ENCODE peak calls at places on chromosomes 2 and 18, in six cellular contexts. One of them, this sample, is unnamed.

GRCh38 chr2:125073440-125073839 is 1048.4 kb downstream of the CNTNAP5 start:
- DNase-seq in BJ: no peak
- DNase-seq in foreskin fibroblast: no peak
- DNase-seq in CD8-positive, alpha-beta T cell: no peak
- DNase-seq in cardiac muscle cell: no peak
- DNase-seq in K562: no peak
- DNase-seq in this sample: no peak

GRCh38 chr2:69677914-69678313 is 34.4 kb upstream of the AAK1 start:
- DNase-seq in BJ: no peak
- DNase-seq in foreskin fibroblast: no peak
- DNase-seq in CD8-positive, alpha-beta T cell: no peak
- DNase-seq in cardiac muscle cell: no peak
- DNase-seq in K562: no peak
- DNase-seq in this sample: no peak

GRCh38 chr2:102848366-102848839 is 86.6 kb downstream of the TMEM182 start:
- DNase-seq in BJ: no peak
- DNase-seq in foreskin fibroblast: no peak
- DNase-seq in CD8-positive, alpha-beta T cell: no peak
- DNase-seq in cardiac muscle cell: peak
- DNase-seq in K562: peak
- DNase-seq in this sample: no peak

GRCh38 chr2:154447727-154448418 is 250.6 kb upstream of the KCNJ3 start:
- DNase-seq in BJ: no peak
- DNase-seq in foreskin fibroblast: no peak
- DNase-seq in CD8-positive, alpha-beta T cell: no peak
- DNase-seq in cardiac muscle cell: no peak
- DNase-seq in K562: no peak
- DNase-seq in this sample: no peak

GRCh38 chr2:26696352-26696816 is 3.9 kb downstream of the KCNK3 start:
- DNase-seq in BJ: peak
- DNase-seq in foreskin fibroblast: peak
- DNase-seq in CD8-positive, alpha-beta T cell: no peak
- DNase-seq in cardiac muscle cell: peak
- DNase-seq in K562: no peak
- DNase-seq in this sample: peak

GRCh38 chr18:76493213-76494107 is 1.6 kb downstream of the ZNF516 start:
- DNase-seq in BJ: no peak
- DNase-seq in foreskin fibroblast: peak
- DNase-seq in CD8-positive, alpha-beta T cell: no peak
- DNase-seq in cardiac muscle cell: peak
- DNase-seq in K562: peak
- DNase-seq in this sample: no peak

GRCh38 chr2:32479224-32479623 is 122.4 kb downstream of the BIRC6 start:
- DNase-seq in BJ: peak
- DNase-seq in foreskin fibroblast: peak
- DNase-seq in CD8-positive, alpha-beta T cell: no peak
- DNase-seq in cardiac muscle cell: peak
- DNase-seq in K562: peak
- DNase-seq in this sample: no peak

GRCh38 chr2:119293900-119294299 is 70.3 kb downstream of the STEAP3 start:
- DNase-seq in BJ: no peak
- DNase-seq in foreskin fibroblast: no peak
- DNase-seq in CD8-positive, alpha-beta T cell: no peak
- DNase-seq in cardiac muscle cell: no peak
- DNase-seq in K562: no peak
- DNase-seq in this sample: no peak

GRCh38 chr2:26292646-26293045 is 47.9 kb downstream of the HADHB start:
- DNase-seq in BJ: no peak
- DNase-seq in foreskin fibroblast: peak
- DNase-seq in CD8-positive, alpha-beta T cell: no peak
- DNase-seq in cardiac muscle cell: peak
- DNase-seq in K562: peak
- DNase-seq in this sample: no peak

GRCh38 chr2:129827251-129827894 is 152.1 kb upstream of the RAB6C start:
- DNase-seq in BJ: no peak
- DNase-seq in foreskin fibroblast: no peak
- DNase-seq in CD8-positive, alpha-beta T cell: no peak
- DNase-seq in cardiac muscle cell: no peak
- DNase-seq in K562: peak
- DNase-seq in this sample: no peak

GRCh38 chr2:38720613-38721241 is 30.4 kb downstream of the SRSF7 start:
- DNase-seq in BJ: peak
- DNase-seq in foreskin fibroblast: peak
- DNase-seq in CD8-positive, alpha-beta T cell: no peak
- DNase-seq in cardiac muscle cell: peak
- DNase-seq in K562: peak
- DNase-seq in this sample: peak

GRCh38 chr2:235274010-235274409 is 219.8 kb upstream of the AGAP1 start:
- DNase-seq in BJ: no peak
- DNase-seq in foreskin fibroblast: no peak
- DNase-seq in CD8-positive, alpha-beta T cell: no peak
- DNase-seq in cardiac muscle cell: no peak
- DNase-seq in K562: no peak
- DNase-seq in this sample: no peak

DNA sequence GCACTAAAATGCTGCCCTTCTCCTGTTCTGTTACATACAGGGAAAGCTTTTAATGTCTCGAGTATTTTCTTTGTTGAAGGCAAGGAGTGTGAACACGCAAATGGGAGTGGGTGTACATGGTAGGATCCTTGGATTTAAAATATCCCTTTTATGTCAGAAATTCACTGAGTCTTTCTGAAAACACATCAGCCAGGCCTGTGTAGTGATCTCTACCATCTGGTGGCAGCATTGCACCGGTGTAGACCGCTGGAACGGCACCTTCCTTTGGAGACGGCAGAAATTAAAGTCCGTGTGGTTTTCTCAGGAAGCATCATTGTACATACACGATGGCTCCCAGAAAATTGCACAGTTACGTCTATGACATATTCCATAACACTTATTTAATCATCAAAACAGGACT is 515.8 kb downstream of the GALR1 start:
- DNase-seq in BJ: no peak
- DNase-seq in foreskin fibroblast: no peak
- DNase-seq in CD8-positive, alpha-beta T cell: no peak
- DNase-seq in cardiac muscle cell: peak
- DNase-seq in K562: peak
- DNase-seq in this sample: no peak
- TF ChIP-seq CTCF in BJ: no peak
- TF ChIP-seq CTCF in foreskin fibroblast: no peak
- TF ChIP-seq CTCF in CD8-positive, alpha-beta T cell: no peak
- TF ChIP-seq CTCF in cardiac muscle cell: no peak
- TF ChIP-seq CTCF in K562: peak
- TF ChIP-seq CTCF in this sample: no peak

DNA sequence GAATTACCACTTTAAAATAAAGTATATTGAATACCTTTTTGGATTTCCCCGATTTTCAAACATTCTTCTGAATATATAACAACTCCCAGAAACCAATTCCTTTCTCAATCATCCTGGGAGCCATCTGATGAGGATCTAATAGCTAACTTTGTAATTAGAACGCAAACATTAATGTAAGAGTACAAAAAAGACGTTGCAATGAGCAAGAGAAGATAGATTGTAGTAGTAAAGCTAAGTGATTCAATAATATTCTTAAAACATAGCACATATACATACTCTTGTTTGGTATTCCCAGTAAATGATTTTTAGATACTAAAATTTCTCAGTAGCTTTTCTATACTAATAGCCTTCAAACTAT is 1.1 kb downstream of the ABCA12 start:
- DNase-seq in BJ: no peak
- DNase-seq in foreskin fibroblast: no peak
- DNase-seq in CD8-positive, alpha-beta T cell: no peak
- DNase-seq in cardiac muscle cell: no peak
- DNase-seq in K562: no peak
- DNase-seq in this sample: no peak
- H3K4me3 ChIP-seq in BJ: no peak
- H3K4me3 ChIP-seq in foreskin fibroblast: no peak
- H3K4me3 ChIP-seq in CD8-positive, alpha-beta T cell: no peak
- H3K4me3 ChIP-seq in cardiac muscle cell: no peak
- H3K4me3 ChIP-seq in K562: no peak
- H3K4me3 ChIP-seq in this sample: no peak

DNA sequence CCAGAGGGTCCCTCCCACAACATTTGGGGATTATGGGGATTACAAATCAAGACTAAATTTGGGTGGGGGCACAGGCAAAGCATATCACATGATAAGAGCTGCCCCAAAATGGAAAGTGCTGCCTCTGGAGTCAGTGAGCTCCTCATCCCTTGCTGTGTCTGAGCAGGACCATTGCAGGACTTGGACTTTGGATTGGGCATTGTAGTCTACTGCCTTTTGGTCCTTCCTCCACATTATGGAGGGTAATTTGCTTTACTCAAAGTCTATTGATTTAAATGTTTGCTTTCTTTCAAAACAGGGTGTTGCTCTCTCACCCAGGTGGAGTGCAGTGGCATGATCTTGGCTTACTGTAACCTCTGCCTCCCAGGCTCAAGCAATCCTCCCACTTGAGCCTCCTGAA is 106.8 kb upstream of the LDAH start:
- DNase-seq in BJ: no peak
- DNase-seq in foreskin fibroblast: no peak
- DNase-seq in CD8-positive, alpha-beta T cell: no peak
- DNase-seq in cardiac muscle cell: no peak
- DNase-seq in K562: no peak
- DNase-seq in this sample: no peak
- TF ChIP-seq CTCF in BJ: no peak
- TF ChIP-seq CTCF in foreskin fibroblast: no peak
- TF ChIP-seq CTCF in CD8-positive, alpha-beta T cell: no peak
- TF ChIP-seq CTCF in cardiac muscle cell: no peak
- TF ChIP-seq CTCF in K562: no peak
- TF ChIP-seq CTCF in this sample: no peak

GRCh38 chr2:155842103-155842502 is 490.4 kb downstream of the NR4A2 start:
- DNase-seq in BJ: no peak
- DNase-seq in foreskin fibroblast: no peak
- DNase-seq in CD8-positive, alpha-beta T cell: no peak
- DNase-seq in cardiac muscle cell: peak
- DNase-seq in K562: no peak
- DNase-seq in this sample: no peak
- H3K4me3 ChIP-seq in BJ: no peak
- H3K4me3 ChIP-seq in foreskin fibroblast: no peak
- H3K4me3 ChIP-seq in CD8-positive, alpha-beta T cell: no peak
- H3K4me3 ChIP-seq in cardiac muscle cell: no peak
- H3K4me3 ChIP-seq in K562: no peak
- H3K4me3 ChIP-seq in this sample: no peak

GRCh38 chr2:236691799-236692167 is 122.2 kb downstream of the ACKR3 start:
- DNase-seq in BJ: no peak
- DNase-seq in foreskin fibroblast: no peak
- DNase-seq in CD8-positive, alpha-beta T cell: no peak
- DNase-seq in cardiac muscle cell: no peak
- DNase-seq in K562: no peak
- DNase-seq in this sample: no peak
- TF ChIP-seq CTCF in BJ: no peak
- TF ChIP-seq CTCF in foreskin fibroblast: no peak
- TF ChIP-seq CTCF in CD8-positive, alpha-beta T cell: no peak
- TF ChIP-seq CTCF in cardiac muscle cell: no peak
- TF ChIP-seq CTCF in K562: no peak
- TF ChIP-seq CTCF in this sample: no peak

GRCh38 chr2:42049411-42050349 is 1.9 kb downstream of the PKDCC start:
- DNase-seq in BJ: no peak
- DNase-seq in foreskin fibroblast: no peak
- DNase-seq in CD8-positive, alpha-beta T cell: no peak
- DNase-seq in cardiac muscle cell: peak
- DNase-seq in K562: no peak
- DNase-seq in this sample: no peak
- H3K4me3 ChIP-seq in BJ: no peak
- H3K4me3 ChIP-seq in foreskin fibroblast: peak
- H3K4me3 ChIP-seq in CD8-positive, alpha-beta T cell: no peak
- H3K4me3 ChIP-seq in cardiac muscle cell: peak
- H3K4me3 ChIP-seq in K562: no peak
- H3K4me3 ChIP-seq in this sample: no peak

DNA sequence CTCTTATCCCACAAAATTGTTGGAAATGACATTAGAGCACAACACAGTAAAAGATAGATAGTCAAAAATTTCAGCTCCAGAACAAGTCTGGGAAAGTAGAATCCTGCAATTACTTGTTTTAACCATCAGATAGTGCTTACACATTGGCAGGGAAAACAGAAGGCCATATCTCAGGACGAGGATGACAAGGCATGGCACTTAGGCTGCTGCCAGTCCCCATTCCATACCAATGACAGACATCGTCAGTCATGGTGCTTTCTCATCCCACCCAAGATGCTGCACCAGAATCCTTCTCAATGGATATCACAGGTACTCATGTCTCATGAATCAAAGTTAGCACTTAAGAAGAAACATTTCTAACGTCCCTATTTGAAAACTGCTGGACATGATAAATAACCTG is 187.3 kb downstream of the NCKAP5 start:
- DNase-seq in BJ: no peak
- DNase-seq in foreskin fibroblast: no peak
- DNase-seq in CD8-positive, alpha-beta T cell: no peak
- DNase-seq in cardiac muscle cell: no peak
- DNase-seq in K562: no peak
- DNase-seq in this sample: no peak
- TF ChIP-seq CTCF in BJ: no peak
- TF ChIP-seq CTCF in foreskin fibroblast: no peak
- TF ChIP-seq CTCF in CD8-positive, alpha-beta T cell: no peak
- TF ChIP-seq CTCF in cardiac muscle cell: no peak
- TF ChIP-seq CTCF in K562: no peak
- TF ChIP-seq CTCF in this sample: no peak